ENCODE peak calls at places on chromosomes 16 and 17, in five cellular contexts. T is hepatocyte, Y is breast epithelium, K is kidney, Z is GM23338. V is an unnamed sample. For H3K4me1, the result is how much of the 10 kb centered on the place peaks cover.

GRCh38 chr17:6476834-6477210 is 32.6 kb downstream of the PIMREG start:
- DNase-seq in T (no peak), Y (no peak), K (peak), Z (no peak), V (no peak)

GRCh38 chr17:79696159-79696982 is 34.4 kb upstream of the ENPP7 start:
- DNase-seq in T (no peak), Y (no peak), K (no peak), Z (no peak), V (no peak)

GRCh38 chr17:7651097-7651958 is 602 bp downstream of the ATP1B2 start:
- DNase-seq in T (peak), Y (no peak), K (peak), Z (peak), V (no peak)

GRCh38 chr16:9817586-9817985 is 364.6 kb downstream of the GRIN2A start:
- DNase-seq in T (no peak), Y (no peak), K (no peak), Z (no peak), V (no peak)

GRCh38 chr17:38636054-38636453 is 30.3 kb upstream of the SRCIN1 start:
- DNase-seq in T (no peak), Y (no peak), K (no peak), Z (peak), V (no peak)

GRCh38 chr17:19327039-19327776 is 35.3 kb downstream of the B9D1 start:
- DNase-seq in T (no peak), Y (no peak), K (no peak), Z (no peak), V (no peak)

GRCh38 chr17:62950067-62950466 is 16.0 kb upstream of the TANC2 start:
- DNase-seq in T (peak), Y (no peak), K (no peak), Z (no peak), V (peak)

GRCh38 chr16:57502048-57502775 is 15.9 kb upstream of the DOK4 start:
- DNase-seq in T (no peak), Y (no peak), K (peak), Z (no peak), V (no peak)

GRCh38 chr17:60079401-60079861 is 710 bp upstream of the HEATR6 start:
- DNase-seq in T (peak), Y (no peak), K (no peak), Z (no peak), V (no peak)

GRCh38 chr16:86294535-86294934 is 215.8 kb upstream of the FOXF1 start:
- DNase-seq in T (peak), Y (no peak), K (no peak), Z (no peak), V (no peak)

GRCh38 chr16:57019746-57020145 is 30.4 kb downstream of the NLRC5 start:
- DNase-seq in T (no peak), Y (no peak), K (no peak), Z (no peak), V (no peak)

GRCh38 chr17:39208893-39209292 is 8.8 kb downstream of the RPL19 start:
- DNase-seq in T (no peak), Y (no peak), K (no peak), Z (no peak), V (no peak)

GRCh38 chr17:12605222-12605621 is 60.5 kb upstream of the MYOCD start:
- DNase-seq in T (no peak), Y (no peak), K (no peak), Z (no peak), V (no peak)

GRCh38 chr17:75856062-75856681 is 1.0 kb upstream of the WBP2 start:
- DNase-seq in T (no peak), Y (no peak), K (no peak), Z (no peak), V (no peak)

GRCh38 chr16:25586826-25587225 is 104.9 kb upstream of the HS3ST4 start:
- DNase-seq in T (no peak), Y (no peak), K (no peak), Z (no peak), V (no peak)

GRCh38 chr17:50196036-50196435 is 5.4 kb downstream of the COL1A1 start:
- DNase-seq in T (no peak), Y (no peak), K (no peak), Z (no peak), V (no peak)

GRCh38 chr16:51034481-51035109 is 116.5 kb downstream of the SALL1 start:
- DNase-seq in T (no peak), Y (no peak), K (no peak), Z (no peak), V (no peak)

GRCh38 chr16:57818377-57819055 is 16.2 kb upstream of the KIFC3 start:
- DNase-seq in T (no peak), Y (no peak), K (no peak), Z (no peak), V (no peak)

GRCh38 chr17:4764612-4765011 is 7.1 kb upstream of the TM4SF5 start:
- DNase-seq in T (no peak), Y (no peak), K (no peak), Z (no peak), V (no peak)

GRCh38 chr17:61065263-61065773 is 334.3 kb upstream of the TBX2 start:
- DNase-seq in T (peak), Y (no peak), K (no peak), Z (peak), V (no peak)

GRCh38 chr17:17790673-17791464 is 45.9 kb downstream of the SREBF1 start:
- DNase-seq in T (no peak), Y (no peak), K (no peak), Z (no peak), V (no peak)

GRCh38 chr16:79850348-79850747 is 249.8 kb upstream of the MAF start:
- DNase-seq in T (no peak), Y (no peak), K (no peak), Z (no peak), V (no peak)

GRCh38 chr17:34314279-34314678 is 5.0 kb upstream of the CCL8 start:
- DNase-seq in T (no peak), Y (no peak), K (no peak), Z (no peak), V (no peak)

GRCh38 chr17:14866266-14866665 is 398.9 kb downstream of the PMP22 start:
- DNase-seq in T (no peak), Y (no peak), K (no peak), Z (no peak), V (no peak)

GRCh38 chr16:27179500-27180072 is 23.7 kb upstream of the KDM8 start:
- DNase-seq in T (peak), Y (peak), K (peak), Z (peak), V (peak)

GRCh38 chr17:73069164-73069774 is 23.2 kb downstream of the SLC39A11 start:
- DNase-seq in T (no peak), Y (no peak), K (no peak), Z (no peak), V (no peak)

GRCh38 chr17:73074515-73074914 is 18.0 kb downstream of the SLC39A11 start:
- DNase-seq in T (no peak), Y (no peak), K (no peak), Z (no peak), V (no peak)

GRCh38 chr17:73069846-73070245 is 22.6 kb downstream of the SLC39A11 start:
- DNase-seq in T (no peak), Y (no peak), K (no peak), Z (no peak), V (no peak)

GRCh38 chr17:73071387-73071999 is 21.0 kb downstream of the SLC39A11 start:
- DNase-seq in T (no peak), Y (no peak), K (no peak), Z (no peak), V (no peak)

DNA sequence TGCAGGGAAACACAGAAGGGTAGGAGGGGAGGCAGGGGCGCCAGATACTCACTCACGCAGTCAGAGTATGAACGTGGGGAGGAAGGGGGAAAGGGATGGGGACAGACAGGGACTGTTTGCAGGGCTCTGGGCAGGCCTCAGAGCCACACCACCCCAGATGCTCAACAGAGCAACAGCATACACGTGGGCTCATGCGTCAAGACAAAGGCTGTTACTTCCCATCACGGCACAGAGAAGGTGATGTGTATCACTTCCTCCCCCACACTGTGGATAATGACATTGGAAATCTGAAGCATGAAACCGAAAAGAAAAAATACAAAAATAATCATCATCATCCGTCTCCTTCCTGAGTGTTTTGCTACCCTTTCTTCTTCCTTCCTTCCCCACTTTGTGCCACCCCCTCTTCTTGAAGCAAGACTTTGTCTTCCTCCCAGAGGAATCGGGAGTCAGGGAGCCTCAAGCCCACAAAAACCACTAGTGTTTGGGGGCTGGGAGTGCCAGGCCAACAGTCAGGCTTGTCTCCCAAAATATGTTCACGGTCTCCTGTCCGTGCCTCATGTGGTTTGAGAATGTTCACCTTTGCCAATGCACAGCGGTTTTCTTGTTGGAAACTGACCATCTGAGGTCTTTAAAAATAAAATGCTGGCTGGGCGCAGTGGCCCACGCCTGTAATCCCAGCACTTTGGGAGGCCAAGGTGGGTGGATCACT is 20.1 kb downstream of the SLC39A11 start:
- DNase-seq in T (no peak), Y (peak), K (no peak), Z (no peak), V (no peak)
- H3K4me3 ChIP-seq in T (no peak), Y (no peak), K (no peak), Z (no peak), V (no peak)

DNA sequence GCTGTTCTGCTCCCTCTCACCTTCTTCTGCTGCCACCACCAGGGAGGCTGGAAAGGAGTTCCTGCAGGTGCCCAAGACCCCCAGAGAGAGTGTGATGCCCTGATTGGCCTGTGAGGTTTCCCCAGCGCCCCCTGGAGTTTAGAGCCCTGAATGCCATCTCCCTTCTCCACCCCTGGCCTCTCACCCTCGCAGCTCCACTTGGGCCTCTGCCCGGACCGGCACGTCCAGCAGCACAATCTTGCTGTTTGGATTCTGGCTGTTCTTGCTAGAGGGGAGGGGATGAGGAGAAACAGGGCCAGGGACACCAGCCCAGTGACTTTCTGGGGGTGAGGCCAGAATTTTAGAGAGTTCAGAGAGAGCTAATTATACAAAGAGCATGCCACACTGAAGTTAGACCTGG is 12.5 kb upstream of the FAM171A2 start:
- DNase-seq in T (no peak), Y (no peak), K (peak), Z (peak), V (no peak)
- TF ChIP-seq CTCF in T (peak), Y (no peak), K (no peak), Z (peak), V (no peak)

GRCh38 chr16:4316103-4316731 is 350 bp downstream of the GLIS2 start:
- DNase-seq in T (peak), Y (no peak), K (no peak), Z (peak), V (no peak)
- H3K4me1 ChIP-seq in T (under half), Y (under half), K (under half), Z (under half), V (under half)

GRCh38 chr17:29178750-29179231 is 1.4 kb downstream of the MYO18A start:
- DNase-seq in T (peak), Y (no peak), K (no peak), Z (peak), V (no peak)
- H3K4me3 ChIP-seq in T (no peak), Y (peak), K (peak), Z (peak), V (peak)

GRCh38 chr16:1127971-1128715 is 24.8 kb upstream of the CACNA1H start:
- DNase-seq in T (no peak), Y (no peak), K (no peak), Z (no peak), V (no peak)

GRCh38 chr16:1132431-1132830 is 20.5 kb upstream of the CACNA1H start:
- DNase-seq in T (no peak), Y (no peak), K (no peak), Z (no peak), V (no peak)

GRCh38 chr16:1129106-1129960 is 23.6 kb upstream of the CACNA1H start:
- DNase-seq in T (no peak), Y (no peak), K (no peak), Z (no peak), V (no peak)

GRCh38 chr16:1131378-1131994 is 21.4 kb upstream of the CACNA1H start:
- DNase-seq in T (no peak), Y (no peak), K (no peak), Z (no peak), V (no peak)

GRCh38 chr16:1130382-1130781 is 22.5 kb upstream of the CACNA1H start:
- DNase-seq in T (no peak), Y (no peak), K (no peak), Z (no peak), V (no peak)
- TF ChIP-seq CTCF in T (no peak), Y (no peak), K (no peak), Z (no peak), V (no peak)

GRCh38 chr17:2087597-2088211 is 32.8 kb downstream of the HIC1 start:
- DNase-seq in T (no peak), Y (no peak), K (peak), Z (no peak), V (no peak)
- H3K4me1 ChIP-seq in T (half or more), Y (under half), K (half or more), Z (under half), V (under half)

V was measured in thoracic aorta.